ENCODE peak calls at places on chromosomes 11 and 22, in four cellular contexts. X is A172; A is stimulated activated CD4-positive, alpha-beta T cell treated with anti-CD3 and anti-CD28 coated beads, Interleukin-15, amount 100 ng/mL, for 1 hour; J is stimulated activated CD8-positive, alpha-beta memory T cell treated with anti-CD3 and anti-CD28 coated beads, Interleukin-15, amount 100 ng/mL, for 4 hours. W is an unnamed sample.

GRCh38 chr11:10899542-10899830 is 41.6 kb upstream of the ZBED5 start:
- DNase-seq in X (no peak), A (no peak), J (no peak), W (no peak)

GRCh38 chr11:100855466-100856067 is 168.5 kb downstream of the ARHGAP42 start:
- DNase-seq in X (peak; percentile 37), A (no peak), J (no peak), W (no peak)

GRCh38 chr11:126348806-126349582 is 6.5 kb upstream of the ST3GAL4 start:
- DNase-seq in X (no peak), A (no peak), J (no peak), W (no peak)

GRCh38 chr11:75768909-75769771 is 562 bp downstream of the DGAT2 start:
- DNase-seq in X (no peak), A (no peak), J (no peak), W (no peak)

GRCh38 chr11:86264649-86265048 is 20.1 kb downstream of the EED start:
- DNase-seq in X (no peak), A (no peak), J (no peak), W (no peak)

GRCh38 chr11:61626580-61627380 is 45.9 kb upstream of the SYT7 start:
- DNase-seq in X (peak; percentile 70), A (no peak), J (no peak), W (no peak)

GRCh38 chr11:93039841-93040240 is 70.4 kb downstream of the MTNR1B start:
- DNase-seq in X (no peak), A (no peak), J (no peak), W (no peak)

GRCh38 chr11:94767701-94768601 is at the start of gene AMOTL1:
- DNase-seq in X (peak; percentile 64), A (no peak), J (peak; percentile 19), W (no peak)

GRCh38 chr11:60482361-60482760 is 10.2 kb upstream of the MS4A12 start:
- DNase-seq in X (no peak), A (no peak), J (no peak), W (no peak)

GRCh38 chr22:32677876-32678275 is 123.6 kb upstream of the TIMP3 start:
- DNase-seq in X (no peak), A (no peak), J (no peak), W (no peak)

GRCh38 chr11:111299111-111300026 is 1.0 kb downstream of the POU2AF3 start:
- DNase-seq in X (peak; percentile 16), A (no peak), J (no peak), W (no peak)

GRCh38 chr11:69912161-69912910 is 93.1 kb upstream of the FGF3 start:
- DNase-seq in X (no peak), A (no peak), J (no peak), W (no peak)

GRCh38 chr11:44557464-44557863 is 8.0 kb upstream of the CD82 start:
- DNase-seq in X (no peak), A (no peak), J (no peak), W (no peak)

GRCh38 chr11:45470151-45471001 is 184.2 kb upstream of the SYT13 start:
- DNase-seq in X (no peak), A (no peak), J (no peak), W (no peak)

GRCh38 chr11:76206327-76207081 is at the start of gene WNT11:
- DNase-seq in X (no peak), A (no peak), J (no peak), W (peak; percentile 22)

GRCh38 chr11:62603771-62604170 is 2.1 kb upstream of the MTA2 start:
- DNase-seq in X (no peak), A (no peak), J (no peak), W (no peak)